ENCODE peak calls at places on chromosomes 13 and 19, in eight cellular contexts. X is mammary epithelial cell, O is kidney epithelial cell, W is stomach, Z is AG10803, F is ascending aorta, R is thyroid gland, C is BJ. Q is an unnamed sample.

GRCh38 chr19:411723-412355 is 2.9 kb upstream of the C2CD4C start:
- DNase-seq in X (no peak), O (no peak), W (no peak), Z (no peak), F (no peak), R (no peak), C (no peak), Q (no peak)

GRCh38 chr19:8145969-8146368 is 3.4 kb downstream of the FBN3 start:
- DNase-seq in X (no peak), O (no peak), W (no peak), Z (no peak), F (no peak), R (no peak), C (no peak), Q (no peak)

GRCh38 chr19:5591476-5591875 is 23.7 kb upstream of the TINCR start:
- DNase-seq in X (no peak), O (no peak), W (no peak), Z (no peak), F (no peak), R (no peak), C (no peak), Q (no peak)

GRCh38 chr13:43880930-43881329 is 1.2 kb downstream of the LACC1 start:
- DNase-seq in X (no peak), O (no peak), W (no peak), Z (peak; percentile 47), F (no peak), R (no peak), C (no peak), Q (no peak)

GRCh38 chr13:45989607-45990006 is 62.9 kb downstream of the ZC3H13 start:
- DNase-seq in X (peak; percentile 44), O (no peak), W (no peak), Z (peak; percentile 82), F (no peak), R (no peak), C (peak; percentile 33), Q (no peak)

GRCh38 chr13:114115191-114115671 is 17.2 kb downstream of the RASA3 start:
- DNase-seq in X (peak; percentile 19), O (peak; percentile 77), W (peak; percentile 29), Z (peak; percentile 83), F (peak; percentile 70), R (peak; percentile 1), C (no peak), Q (peak; percentile 31)

GRCh38 chr13:73741111-73741510 is 393.1 kb downstream of the KLF12 start:
- DNase-seq in X (no peak), O (no peak), W (no peak), Z (peak; percentile 8), F (no peak), R (no peak), C (no peak), Q (no peak)

GRCh38 chr19:46718157-46718933 is 1.4 kb upstream of the PRKD2 start:
- DNase-seq in X (no peak), O (no peak), W (peak; percentile 45), Z (no peak), F (no peak), R (no peak), C (no peak), Q (no peak)

GRCh38 chr13:86765462-86765861 is 905.7 kb upstream of the SLITRK5 start:
- DNase-seq in X (no peak), O (no peak), W (no peak), Z (no peak), F (no peak), R (no peak), C (no peak), Q (no peak)

GRCh38 chr13:76812971-76813691 is 73.1 kb downstream of the KCTD12 start:
- DNase-seq in X (no peak), O (no peak), W (no peak), Z (peak; percentile 83), F (peak; percentile 76), R (peak; percentile 32), C (no peak), Q (no peak)

GRCh38 chr13:56110751-56111150 is 1030.0 kb upstream of the PRR20A start:
- DNase-seq in X (no peak), O (no peak), W (no peak), Z (no peak), F (no peak), R (no peak), C (no peak), Q (no peak)

GRCh38 chr13:42867232-42867631 is 85.8 kb downstream of the FAM216B start:
- DNase-seq in X (no peak), O (no peak), W (no peak), Z (no peak), F (no peak), R (no peak), C (no peak), Q (no peak)

GRCh38 chr19:5131866-5132561 is 163.1 kb downstream of the KDM4B start:
- DNase-seq in X (peak; percentile 11), O (no peak), W (no peak), Z (no peak), F (no peak), R (peak; percentile 74), C (no peak), Q (no peak)

GRCh38 chr13:19852766-19853165 is 10.7 kb downstream of the ZMYM5 start:
- DNase-seq in X (no peak), O (no peak), W (no peak), Z (no peak), F (no peak), R (no peak), C (no peak), Q (no peak)

GRCh38 chr13:26220575-26220974 is 1.5 kb downstream of the RNF6 start:
- DNase-seq in X (peak; percentile 68), O (peak; percentile 28), W (no peak), Z (peak; percentile 27), F (no peak), R (no peak), C (peak; percentile 3), Q (no peak)

GRCh38 chr19:45455707-45456499 is 11.9 kb upstream of the FOSB start:
- DNase-seq in X (peak; percentile 98), O (peak; percentile 98), W (peak; percentile 95), Z (peak; percentile 99), F (peak; percentile 99), R (peak; percentile 98), C (peak; percentile 99), Q (peak; percentile 72)

GRCh38 chr19:41535029-41535622 is 40.8 kb upstream of the CEACAM21 start:
- DNase-seq in X (peak; percentile 5), O (no peak), W (no peak), Z (no peak), F (no peak), R (no peak), C (no peak), Q (no peak)

GRCh38 chr13:114136576-114136975 is 4.2 kb upstream of the RASA3 start:
- DNase-seq in X (no peak), O (no peak), W (no peak), Z (no peak), F (no peak), R (no peak), C (no peak), Q (no peak)

GRCh38 chr13:26557393-26558073 is at the start of gene WASF3:
- DNase-seq in X (peak; percentile 92), O (peak; percentile 56), W (peak; percentile 94), Z (peak; percentile 93), F (peak; percentile 94), R (peak; percentile 98), C (peak; percentile 41), Q (peak; percentile 55)

GRCh38 chr13:98565726-98566577 is 11.0 kb downstream of the STK24 start:
- DNase-seq in X (no peak), O (no peak), W (peak; percentile 31), Z (no peak), F (peak; percentile 75), R (peak; percentile 49), C (no peak), Q (no peak)
- TF ChIP-seq CTCF in X (no peak), O (no peak), W (no peak), Z (no peak), F (no peak), R (no peak), C (no peak), Q (no peak)

GRCh38 chr13:61286148-61286745 is 129.4 kb downstream of the PCDH20 start:
- DNase-seq in X (no peak), O (no peak), W (peak; percentile 27), Z (no peak), F (no peak), R (no peak), C (no peak), Q (no peak)
- TF ChIP-seq CTCF in X (peak; percentile 29), O (peak; percentile 71), W (no peak), Z (no peak), F (no peak), R (no peak), C (no peak), Q (no peak)

GRCh38 chr13:57557979-57558529 is 73.5 kb upstream of the PCDH17 start:
- DNase-seq in X (no peak), O (no peak), W (no peak), Z (no peak), F (no peak), R (no peak), C (no peak), Q (no peak)
- TF ChIP-seq CTCF in X (no peak), O (peak; percentile 32), W (no peak), Z (no peak), F (no peak), R (no peak), C (no peak), Q (no peak)

GRCh38 chr13:29761815-29762214 is 88.6 kb downstream of the UBL3 start:
- DNase-seq in X (no peak), O (no peak), W (no peak), Z (no peak), F (no peak), R (no peak), C (no peak), Q (no peak)

GRCh38 chr13:29760561-29760960 is 89.9 kb downstream of the UBL3 start:
- DNase-seq in X (no peak), O (no peak), W (no peak), Z (no peak), F (no peak), R (no peak), C (no peak), Q (no peak)

GRCh38 chr13:29761160-29761559 is 89.3 kb downstream of the UBL3 start:
- DNase-seq in X (no peak), O (no peak), W (no peak), Z (no peak), F (no peak), R (no peak), C (no peak), Q (no peak)

GRCh38 chr13:29767006-29767405 is 83.4 kb downstream of the UBL3 start:
- DNase-seq in X (no peak), O (no peak), W (no peak), Z (peak; percentile 55), F (no peak), R (no peak), C (no peak), Q (no peak)

DNA sequence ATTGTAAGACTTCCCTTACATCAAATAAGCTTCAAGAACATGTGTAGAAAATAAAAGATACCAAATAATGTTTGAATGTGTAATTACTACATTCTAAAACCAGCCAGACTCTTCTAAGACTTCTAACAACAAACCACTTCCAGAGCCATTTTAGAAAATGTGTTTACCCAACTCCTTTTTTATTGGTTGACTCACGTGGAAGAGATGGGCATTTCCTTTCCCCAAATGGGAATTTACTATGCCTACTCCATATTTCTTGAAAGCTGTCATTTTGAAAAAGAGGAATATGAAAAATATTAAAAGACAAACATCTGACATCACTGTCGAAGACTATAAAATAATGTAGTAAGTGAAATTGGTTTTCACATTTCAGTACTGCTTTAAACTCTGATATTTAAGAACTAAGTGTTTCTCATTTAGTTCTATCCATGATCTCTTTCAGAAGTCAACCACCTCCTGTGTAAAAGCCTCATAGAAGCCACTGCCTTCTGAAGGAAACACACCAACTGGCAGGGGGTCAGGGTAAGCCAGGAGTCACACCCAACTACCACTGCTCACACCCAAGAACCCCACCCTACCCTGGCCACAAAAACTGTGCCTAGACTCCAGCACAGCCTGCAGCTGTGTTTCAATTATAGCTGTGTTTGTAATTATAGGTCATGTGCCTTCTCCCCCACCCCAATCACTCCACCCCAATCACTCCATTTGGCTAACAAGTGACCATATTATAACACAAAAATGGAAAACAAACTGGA is 86.8 kb downstream of the UBL3 start:
- DNase-seq in X (no peak), O (no peak), W (no peak), Z (no peak), F (no peak), R (no peak), C (no peak), Q (no peak)
- TF ChIP-seq CTCF in X (no peak), O (no peak), W (no peak), Z (no peak), F (no peak), R (no peak), C (no peak), Q (no peak)

Q was measured in omental fat pad.